ENCODE peak calls at places on chromosomes 11 and 22, in ten cellular contexts. P, H, Z, I, T, W, E, R, J and D are unnamed samples.

GRCh38 chr22:26769663-26770062 is 112.3 kb downstream of the MIAT start:
- DNase-seq in P (no peak), H (no peak), Z (no peak), I (no peak), T (no peak), W (no peak), E (no peak), R (no peak), J (no peak), D (no peak)

GRCh38 chr11:134352111-134352510 is 20.3 kb downstream of the GLB1L2 start:
- DNase-seq in P (no peak), H (no peak), Z (no peak), I (no peak), T (no peak), W (no peak), E (no peak), R (no peak), J (no peak), D (no peak)

GRCh38 chr11:45393334-45393733 is 107.2 kb upstream of the SYT13 start:
- DNase-seq in P (no peak), H (no peak), Z (no peak), I (no peak), T (no peak), W (no peak), E (no peak), R (no peak), J (no peak), D (no peak)

GRCh38 chr22:22663861-22664800 is 19.7 kb downstream of the GGTLC2 start:
- DNase-seq in P (no peak), H (no peak), Z (no peak), I (no peak), T (no peak), W (no peak), E (no peak), R (no peak), J (no peak), D (no peak)

GRCh38 chr11:120184371-120184945 is 26.4 kb upstream of the OAF start:
- DNase-seq in P (no peak), H (no peak), Z (no peak), I (peak), T (peak), W (no peak), E (no peak), R (peak), J (no peak), D (no peak)

GRCh38 chr11:93476796-93477195 is 66.4 kb downstream of the SMCO4 start:
- DNase-seq in P (no peak), H (no peak), Z (no peak), I (no peak), T (no peak), W (no peak), E (no peak), R (no peak), J (peak), D (no peak)

GRCh38 chr22:25153961-25154685 is 45.5 kb upstream of the CRYBB3 start:
- DNase-seq in P (peak), H (no peak), Z (peak), I (peak), T (peak), W (no peak), E (no peak), R (peak), J (no peak), D (no peak)

GRCh38 chr11:79249341-79249993 is 191.4 kb downstream of the TENM4 start:
- DNase-seq in P (peak), H (no peak), Z (no peak), I (no peak), T (no peak), W (no peak), E (no peak), R (no peak), J (peak), D (no peak)

GRCh38 chr11:93775289-93775688 is 8.8 kb upstream of the MED17 start:
- DNase-seq in P (no peak), H (no peak), Z (no peak), I (peak), T (no peak), W (no peak), E (no peak), R (no peak), J (peak), D (no peak)

GRCh38 chr11:9850224-9850895 is 186.5 kb downstream of the SWAP70 start:
- DNase-seq in P (no peak), H (no peak), Z (no peak), I (no peak), T (no peak), W (no peak), E (no peak), R (no peak), J (peak), D (no peak)

GRCh38 chr22:50014655-50015401 is 2.3 kb upstream of the IL17REL start:
- DNase-seq in P (no peak), H (no peak), Z (no peak), I (no peak), T (no peak), W (no peak), E (no peak), R (no peak), J (no peak), D (no peak)

GRCh38 chr22:31561238-31561887 is 65.0 kb downstream of the SFI1 start:
- DNase-seq in P (peak), H (peak), Z (peak), I (peak), T (peak), W (peak), E (peak), R (peak), J (peak), D (peak)

GRCh38 chr11:9962722-9963121 is 298.8 kb downstream of the SWAP70 start:
- DNase-seq in P (no peak), H (no peak), Z (no peak), I (no peak), T (no peak), W (no peak), E (peak), R (no peak), J (no peak), D (no peak)

GRCh38 chr11:68751331-68751856 is at the start of gene TESMIN:
- DNase-seq in P (peak), H (no peak), Z (peak), I (peak), T (peak), W (peak), E (peak), R (peak), J (peak), D (peak)

GRCh38 chr11:123183391-123184099 is 11.5 kb downstream of the CLMP start:
- DNase-seq in P (no peak), H (no peak), Z (no peak), I (no peak), T (no peak), W (no peak), E (peak), R (no peak), J (peak), D (no peak)

GRCh38 chr11:64120951-64121569 is 44.9 kb downstream of the MACROD1 start:
- DNase-seq in P (peak), H (no peak), Z (peak), I (no peak), T (peak), W (no peak), E (no peak), R (no peak), J (peak), D (no peak)

GRCh38 chr11:62552931-62553838 is 6.6 kb upstream of the AHNAK start:
- DNase-seq in P (peak), H (no peak), Z (peak), I (peak), T (peak), W (peak), E (peak), R (peak), J (peak), D (no peak)

GRCh38 chr11:79439430-79439892 is 1.4 kb downstream of the TENM4 start:
- DNase-seq in P (peak), H (no peak), Z (no peak), I (no peak), T (no peak), W (no peak), E (no peak), R (peak), J (peak), D (no peak)

GRCh38 chr11:116576523-116576922 is 196.3 kb downstream of the BUD13 start:
- DNase-seq in P (peak), H (no peak), Z (no peak), I (no peak), T (no peak), W (no peak), E (no peak), R (no peak), J (peak), D (no peak)

GRCh38 chr11:88320149-88320559 is 17.4 kb downstream of the CTSC start:
- DNase-seq in P (peak), H (no peak), Z (no peak), I (no peak), T (no peak), W (no peak), E (no peak), R (no peak), J (peak), D (no peak)

GRCh38 chr11:2445107-2445947 is 519 bp downstream of the KCNQ1 start:
- DNase-seq in P (no peak), H (no peak), Z (no peak), I (peak), T (peak), W (no peak), E (no peak), R (peak), J (no peak), D (peak)

GRCh38 chr11:639324-639977 is 2.4 kb downstream of the DRD4 start:
- DNase-seq in P (no peak), H (no peak), Z (no peak), I (no peak), T (no peak), W (no peak), E (no peak), R (no peak), J (no peak), D (no peak)

GRCh38 chr11:95506777-95507176 is 275.8 kb upstream of the SESN3 start:
- DNase-seq in P (peak), H (no peak), Z (no peak), I (no peak), T (no peak), W (no peak), E (no peak), R (no peak), J (no peak), D (no peak)

GRCh38 chr11:79087238-79087956 is 353.4 kb downstream of the TENM4 start:
- DNase-seq in P (peak), H (no peak), Z (peak), I (no peak), T (no peak), W (no peak), E (no peak), R (no peak), J (peak), D (no peak)

GRCh38 chr11:64716471-64717267 is 6.3 kb downstream of the NRXN2 start:
- DNase-seq in P (no peak), H (no peak), Z (no peak), I (no peak), T (no peak), W (no peak), E (no peak), R (no peak), J (no peak), D (no peak)

GRCh38 chr11:66789097-66789890 is 53.9 kb upstream of the RCE1 start:
- DNase-seq in P (no peak), H (no peak), Z (no peak), I (no peak), T (no peak), W (no peak), E (no peak), R (no peak), J (peak), D (no peak)

GRCh38 chr22:24791362-24791761 is 14.6 kb upstream of the SGSM1 start:
- DNase-seq in P (no peak), H (no peak), Z (no peak), I (no peak), T (no peak), W (no peak), E (no peak), R (no peak), J (no peak), D (no peak)

GRCh38 chr11:118524757-118525465 is 2.4 kb upstream of the TTC36 start:
- DNase-seq in P (no peak), H (no peak), Z (no peak), I (no peak), T (no peak), W (no peak), E (no peak), R (no peak), J (no peak), D (no peak)